ENCODE peak calls at places on chromosomes 16 and 17, in six cellular contexts. One of them, this sample, is unnamed.

GRCh38 chr17:60586288-60586974 is 13.6 kb upstream of the PPM1D start:
- DNase-seq in IMR-90: peak; percentile 13
- DNase-seq in K562: peak; percentile 19
- DNase-seq in WTC11: peak; percentile 43
- DNase-seq in H1: no peak
- DNase-seq in GM12878: no peak
- DNase-seq in this sample: no peak

GRCh38 chr17:77319211-77320031 is 178.7 kb downstream of the SEC14L1 start:
- DNase-seq in H1: no peak
- DNase-seq in WTC11: peak; percentile 30
- DNase-seq in K562: peak; percentile 89
- DNase-seq in IMR-90: peak; percentile 86
- DNase-seq in GM12878: no peak
- DNase-seq in this sample: peak; percentile 95

GRCh38 chr17:79012563-79013134 is 3.1 kb upstream of the CANT1 start:
- DNase-seq in GM12878: no peak
- DNase-seq in WTC11: no peak
- DNase-seq in H1: no peak
- DNase-seq in IMR-90: no peak
- DNase-seq in K562: no peak
- DNase-seq in this sample: no peak

GRCh38 chr17:66803474-66803951 is 31.4 kb upstream of the CACNG5 start:
- DNase-seq in K562: no peak
- DNase-seq in GM12878: no peak
- DNase-seq in H1: peak; percentile 17
- DNase-seq in IMR-90: no peak
- DNase-seq in WTC11: peak; percentile 51
- DNase-seq in this sample: no peak

GRCh38 chr16:85072947-85073346 is 39.3 kb downstream of the CIBAR2 start:
- DNase-seq in WTC11: no peak
- DNase-seq in IMR-90: peak; percentile 90
- DNase-seq in H1: no peak
- DNase-seq in K562: no peak
- DNase-seq in GM12878: no peak
- DNase-seq in this sample: no peak

GRCh38 chr17:82619641-82620040 is 28.6 kb downstream of the WDR45B start:
- DNase-seq in K562: no peak
- DNase-seq in H1: no peak
- DNase-seq in WTC11: no peak
- DNase-seq in GM12878: no peak
- DNase-seq in IMR-90: no peak
- DNase-seq in this sample: no peak

GRCh38 chr17:53932386-53932785 is 109.7 kb downstream of the KIF2B start:
- DNase-seq in GM12878: no peak
- DNase-seq in H1: no peak
- DNase-seq in IMR-90: no peak
- DNase-seq in K562: no peak
- DNase-seq in WTC11: no peak
- DNase-seq in this sample: no peak

GRCh38 chr17:252456-252855 is 71.0 kb upstream of the DOC2B start:
- DNase-seq in GM12878: no peak
- DNase-seq in IMR-90: no peak
- DNase-seq in H1: no peak
- DNase-seq in WTC11: peak; percentile 4
- DNase-seq in K562: no peak
- DNase-seq in this sample: no peak

GRCh38 chr17:80270836-80271235 is 10.2 kb downstream of the RNF213 start:
- DNase-seq in K562: peak; percentile 85
- DNase-seq in H1: peak; percentile 34
- DNase-seq in WTC11: peak; percentile 82
- DNase-seq in IMR-90: no peak
- DNase-seq in GM12878: no peak
- DNase-seq in this sample: peak; percentile 59

GRCh38 chr17:9294661-9295210 is 273.4 kb downstream of the NTN1 start:
- DNase-seq in H1: no peak
- DNase-seq in IMR-90: no peak
- DNase-seq in K562: no peak
- DNase-seq in GM12878: no peak
- DNase-seq in WTC11: no peak
- DNase-seq in this sample: no peak

GRCh38 chr16:47463771-47464624 is 2.9 kb downstream of the PHKB start:
- DNase-seq in GM12878: no peak
- DNase-seq in IMR-90: no peak
- DNase-seq in H1: no peak
- DNase-seq in K562: no peak
- DNase-seq in WTC11: no peak
- DNase-seq in this sample: no peak

GRCh38 chr16:49855822-49856740 is at the start of gene ZNF423:
- DNase-seq in GM12878: no peak
- DNase-seq in H1: no peak
- DNase-seq in K562: no peak
- DNase-seq in IMR-90: no peak
- DNase-seq in WTC11: peak; percentile 44
- DNase-seq in this sample: no peak

GRCh38 chr17:80850817-80851216 is 140.8 kb upstream of the CHMP6 start:
- DNase-seq in K562: no peak
- DNase-seq in GM12878: no peak
- DNase-seq in H1: no peak
- DNase-seq in IMR-90: peak; percentile 74
- DNase-seq in WTC11: no peak
- DNase-seq in this sample: no peak

DNA sequence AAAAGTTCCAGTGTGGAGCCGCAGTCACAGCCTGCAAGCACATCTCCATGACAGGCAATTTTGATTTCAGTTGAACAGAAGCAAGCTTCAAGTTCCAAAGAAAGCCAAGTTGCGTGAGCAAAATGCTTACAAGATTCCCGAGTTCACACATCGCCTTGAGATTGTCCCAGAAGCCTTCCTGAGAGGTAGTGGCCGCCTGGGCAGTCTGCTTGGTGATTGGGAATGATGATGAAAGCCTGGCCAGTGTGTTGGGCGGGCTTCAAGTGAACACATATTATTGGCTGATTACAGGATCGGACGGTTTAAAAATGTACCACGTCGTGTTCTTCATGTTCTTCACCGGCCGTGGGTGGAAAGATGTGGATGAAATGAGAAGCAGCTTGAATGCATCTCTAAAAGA is 185.5 kb downstream of the FOXL1 start:
- DNase-seq in GM12878: no peak
- DNase-seq in WTC11: no peak
- DNase-seq in H1: no peak
- DNase-seq in K562: no peak
- DNase-seq in IMR-90: no peak
- DNase-seq in this sample: no peak
- TF ChIP-seq USF2 in GM12878: no peak
- TF ChIP-seq USF2 in WTC11: no peak
- TF ChIP-seq USF2 in H1: no peak
- TF ChIP-seq USF2 in K562: no peak
- TF ChIP-seq USF2 in IMR-90: no peak
- TF ChIP-seq USF2 in this sample: no peak

DNA sequence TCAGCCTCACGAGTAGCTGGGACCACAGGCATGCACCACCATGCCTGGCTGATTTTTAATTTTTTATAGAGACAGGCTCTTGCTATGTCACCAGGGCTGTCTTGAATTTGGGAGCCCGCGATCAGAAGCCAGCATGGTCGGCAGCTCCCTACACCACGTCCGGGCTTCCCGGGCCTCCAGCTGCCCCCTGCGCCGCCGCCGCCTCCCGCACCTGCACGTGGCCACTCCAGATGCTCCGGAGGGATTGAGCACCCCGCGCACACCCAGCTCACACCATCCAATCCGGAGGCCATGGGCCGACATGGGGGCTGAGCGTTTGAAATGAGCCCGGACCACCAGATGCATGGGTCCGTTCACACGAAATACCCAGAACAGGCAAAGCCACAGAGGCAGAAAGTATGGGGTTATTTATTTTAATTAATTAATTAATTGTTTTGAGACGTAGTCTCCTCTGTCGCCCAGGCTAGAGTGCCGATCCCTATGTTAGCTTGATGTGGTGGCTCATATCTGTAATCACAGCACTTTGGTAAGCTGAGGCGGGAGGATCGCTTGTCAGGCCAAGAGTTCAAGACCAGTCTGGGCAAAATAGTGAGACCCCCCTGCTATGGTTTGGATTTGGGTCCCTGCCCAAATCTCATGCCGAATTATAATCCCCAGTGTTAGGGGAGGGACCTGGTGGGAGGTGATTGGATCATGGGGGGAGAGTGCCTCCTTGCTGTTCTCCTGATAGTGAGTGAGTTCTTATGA is 17.1 kb upstream of the PDXDC1 start:
- DNase-seq in H1: no peak
- DNase-seq in WTC11: no peak
- DNase-seq in K562: no peak
- DNase-seq in IMR-90: no peak
- DNase-seq in GM12878: no peak
- DNase-seq in this sample: no peak
- TF ChIP-seq USF2 in H1: no peak
- TF ChIP-seq USF2 in WTC11: no peak
- TF ChIP-seq USF2 in K562: no peak
- TF ChIP-seq USF2 in IMR-90: no peak
- TF ChIP-seq USF2 in GM12878: no peak
- TF ChIP-seq USF2 in this sample: no peak

DNA sequence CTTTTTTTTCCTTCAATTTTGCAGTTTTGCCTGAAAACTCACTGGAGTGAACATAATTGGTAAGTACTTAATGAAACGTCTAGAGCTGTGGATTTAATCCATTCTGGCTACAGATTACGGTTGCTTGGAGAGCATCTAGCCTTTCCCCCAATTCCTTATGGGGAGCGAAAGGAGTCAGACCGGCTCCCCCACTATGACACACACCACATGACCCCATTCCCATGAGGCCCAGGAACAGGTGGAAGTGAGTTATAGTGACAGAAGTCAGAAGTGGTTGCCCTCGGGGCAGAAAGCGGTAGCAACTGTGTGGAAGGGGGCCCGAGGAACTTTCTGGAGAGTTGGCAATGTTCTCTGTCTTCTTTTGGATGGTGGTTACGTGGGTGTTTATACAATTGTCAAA is 41.1 kb downstream of the EMP2 start:
- DNase-seq in IMR-90: no peak
- DNase-seq in GM12878: no peak
- DNase-seq in WTC11: no peak
- DNase-seq in K562: no peak
- DNase-seq in H1: no peak
- DNase-seq in this sample: no peak
- TF ChIP-seq USF2 in IMR-90: no peak
- TF ChIP-seq USF2 in GM12878: no peak
- TF ChIP-seq USF2 in WTC11: no peak
- TF ChIP-seq USF2 in K562: no peak
- TF ChIP-seq USF2 in H1: no peak
- TF ChIP-seq USF2 in this sample: no peak

GRCh38 chr17:63358956-63359355 is 87.2 kb downstream of the CYB561 start:
- DNase-seq in H1: no peak
- DNase-seq in GM12878: no peak
- DNase-seq in IMR-90: no peak
- DNase-seq in K562: no peak
- DNase-seq in WTC11: no peak
- DNase-seq in this sample: no peak
- TF ChIP-seq USF2 in H1: no peak
- TF ChIP-seq USF2 in GM12878: no peak
- TF ChIP-seq USF2 in IMR-90: no peak
- TF ChIP-seq USF2 in K562: no peak
- TF ChIP-seq USF2 in WTC11: no peak
- TF ChIP-seq USF2 in this sample: no peak

DNA sequence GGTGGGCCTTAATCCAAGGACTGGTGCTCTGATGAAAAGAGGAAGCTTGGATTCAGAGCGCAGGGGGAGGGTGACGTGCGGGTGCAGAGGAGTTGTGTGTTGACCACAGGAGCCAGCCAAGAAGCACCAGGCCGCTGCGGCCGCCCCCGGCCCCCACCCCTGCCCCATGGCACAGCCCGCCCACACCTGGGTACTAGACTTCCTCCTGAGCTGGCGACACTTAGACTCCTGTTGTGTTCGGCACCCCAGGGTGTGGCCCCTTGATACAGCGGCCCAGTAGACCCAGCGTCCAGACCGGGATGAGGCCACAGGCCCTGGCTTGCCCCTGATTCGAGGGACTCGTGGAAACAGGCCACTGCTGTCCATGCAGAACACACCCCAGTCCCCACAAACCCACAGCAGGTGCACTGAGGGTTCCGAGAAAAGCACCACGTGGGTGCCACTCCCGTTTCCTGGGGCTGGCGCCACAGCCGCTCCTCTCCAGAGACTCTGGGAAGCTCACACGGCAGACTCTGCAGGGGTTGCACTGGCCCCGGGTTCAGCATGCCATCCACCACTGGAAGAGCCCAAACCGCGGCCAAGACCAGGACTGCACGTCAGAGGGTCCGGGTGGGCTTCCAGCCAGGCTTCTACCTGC is 5.7 kb upstream of the SNAI3 start:
- DNase-seq in IMR-90: no peak
- DNase-seq in K562: no peak
- DNase-seq in GM12878: no peak
- DNase-seq in H1: no peak
- DNase-seq in WTC11: no peak
- DNase-seq in this sample: no peak
- TF ChIP-seq USF2 in IMR-90: no peak
- TF ChIP-seq USF2 in K562: peak; percentile 6
- TF ChIP-seq USF2 in GM12878: no peak
- TF ChIP-seq USF2 in H1: no peak
- TF ChIP-seq USF2 in WTC11: no peak
- TF ChIP-seq USF2 in this sample: no peak

GRCh38 chr17:41910701-41911391 is 7.9 kb downstream of the ACLY start:
- DNase-seq in GM12878: no peak
- DNase-seq in IMR-90: peak; percentile 99
- DNase-seq in WTC11: no peak
- DNase-seq in H1: no peak
- DNase-seq in K562: no peak
- DNase-seq in this sample: peak; percentile 98
- TF ChIP-seq USF2 in GM12878: no peak
- TF ChIP-seq USF2 in IMR-90: no peak
- TF ChIP-seq USF2 in WTC11: no peak
- TF ChIP-seq USF2 in H1: no peak
- TF ChIP-seq USF2 in K562: no peak
- TF ChIP-seq USF2 in this sample: no peak

GRCh38 chr17:19248923-19249574 is 11.9 kb downstream of the EPN2 start:
- DNase-seq in H1: no peak
- DNase-seq in WTC11: no peak
- DNase-seq in K562: no peak
- DNase-seq in GM12878: no peak
- DNase-seq in IMR-90: peak; percentile 94
- DNase-seq in this sample: no peak
- TF ChIP-seq USF2 in H1: no peak
- TF ChIP-seq USF2 in WTC11: no peak
- TF ChIP-seq USF2 in K562: no peak
- TF ChIP-seq USF2 in GM12878: no peak
- TF ChIP-seq USF2 in IMR-90: peak; percentile 59
- TF ChIP-seq USF2 in this sample: no peak

GRCh38 chr17:57261084-57261461 is 4.8 kb downstream of the MSI2 start:
- DNase-seq in WTC11: no peak
- DNase-seq in H1: no peak
- DNase-seq in GM12878: no peak
- DNase-seq in IMR-90: no peak
- DNase-seq in K562: no peak
- DNase-seq in this sample: no peak
- TF ChIP-seq USF2 in WTC11: no peak
- TF ChIP-seq USF2 in H1: no peak
- TF ChIP-seq USF2 in GM12878: no peak
- TF ChIP-seq USF2 in IMR-90: no peak
- TF ChIP-seq USF2 in K562: no peak
- TF ChIP-seq USF2 in this sample: no peak

GRCh38 chr17:56708220-56708567 is 114.7 kb downstream of the NOG start:
- DNase-seq in H1: no peak
- DNase-seq in K562: no peak
- DNase-seq in WTC11: no peak
- DNase-seq in IMR-90: peak; percentile 26
- DNase-seq in GM12878: no peak
- DNase-seq in this sample: no peak
- TF ChIP-seq USF2 in H1: no peak
- TF ChIP-seq USF2 in K562: no peak
- TF ChIP-seq USF2 in WTC11: no peak
- TF ChIP-seq USF2 in IMR-90: no peak
- TF ChIP-seq USF2 in GM12878: no peak
- TF ChIP-seq USF2 in this sample: no peak